ENCODE peak calls at places on chromosomes 7 and 10, in four cellular contexts. U is endodermal cell, V is cardiac muscle cell, I is spleen. L is an unnamed sample.
A peak's percentile ranks its signal among the peaks of the same experiment; 100 is the strongest.

GRCh38 chr10:4136121-4136520 is 351.1 kb upstream of the KLF6 start:
- DNase-seq in U (no peak), V (no peak), I (no peak), L (no peak)

GRCh38 chr7:150322833-150323681 is at the start of the genes ACTR3C and LRRC61:
- DNase-seq in U (peak; percentile 83), V (peak; percentile 43), I (peak; percentile 93), L (peak; percentile 57)

GRCh38 chr7:42744746-42745145 is 167.1 kb downstream of the C7orf25 start:
- DNase-seq in U (no peak), V (no peak), I (no peak), L (no peak)

GRCh38 chr10:58322072-58322834 is 12.6 kb upstream of the UBE2D1 start:
- DNase-seq in U (no peak), V (peak; percentile 40), I (no peak), L (no peak)

GRCh38 chr7:6258440-6259182 is 13.8 kb downstream of the CYTH3 start:
- DNase-seq in U (no peak), V (peak; percentile 93), I (no peak), L (no peak)

GRCh38 chr10:128848807-128849206 is 618.2 kb upstream of the MGMT start:
- DNase-seq in U (no peak), V (no peak), I (no peak), L (no peak)

GRCh38 chr10:70982443-70982842 is 94.1 kb upstream of the PCBD1 start:
- DNase-seq in U (no peak), V (no peak), I (peak; percentile 33), L (no peak)

GRCh38 chr7:1950623-1951523 is 280.8 kb downstream of the ELFN1 start:
- DNase-seq in U (no peak), V (peak; percentile 32), I (peak; percentile 86), L (no peak)

GRCh38 chr10:22029450-22030236 is 26.1 kb upstream of the DNAJC1 start:
- DNase-seq in U (no peak), V (peak; percentile 69), I (no peak), L (no peak)

GRCh38 chr7:11458736-11459483 is 373.1 kb downstream of the THSD7A start:
- DNase-seq in U (no peak), V (peak; percentile 93), I (no peak), L (no peak)

GRCh38 chr10:103067484-103067883 is 125.6 kb downstream of the NT5C2 start:
- DNase-seq in U (peak; percentile 8), V (no peak), I (no peak), L (no peak)

GRCh38 chr10:130333185-130333584 is 197.0 kb downstream of the GLRX3 start:
- DNase-seq in U (peak; percentile 69), V (no peak), I (no peak), L (peak; percentile 22)
- TF ChIP-seq CTCF in U (peak; percentile 68), V (no peak), I (no peak), L (peak; percentile 31)

GRCh38 chr10:50992356-50992866 is 81.9 kb upstream of the PRKG1 start:
- DNase-seq in U (peak; percentile 76), V (peak; percentile 56), I (peak; percentile 56), L (peak; percentile 19)
- H3K4me3 ChIP-seq in U (peak overlapping the region; percentile 74), V (peak overlapping the region; percentile 57), I (peak overlapping the region; percentile 48), L (peak overlapping the region; percentile 86)

DNA sequence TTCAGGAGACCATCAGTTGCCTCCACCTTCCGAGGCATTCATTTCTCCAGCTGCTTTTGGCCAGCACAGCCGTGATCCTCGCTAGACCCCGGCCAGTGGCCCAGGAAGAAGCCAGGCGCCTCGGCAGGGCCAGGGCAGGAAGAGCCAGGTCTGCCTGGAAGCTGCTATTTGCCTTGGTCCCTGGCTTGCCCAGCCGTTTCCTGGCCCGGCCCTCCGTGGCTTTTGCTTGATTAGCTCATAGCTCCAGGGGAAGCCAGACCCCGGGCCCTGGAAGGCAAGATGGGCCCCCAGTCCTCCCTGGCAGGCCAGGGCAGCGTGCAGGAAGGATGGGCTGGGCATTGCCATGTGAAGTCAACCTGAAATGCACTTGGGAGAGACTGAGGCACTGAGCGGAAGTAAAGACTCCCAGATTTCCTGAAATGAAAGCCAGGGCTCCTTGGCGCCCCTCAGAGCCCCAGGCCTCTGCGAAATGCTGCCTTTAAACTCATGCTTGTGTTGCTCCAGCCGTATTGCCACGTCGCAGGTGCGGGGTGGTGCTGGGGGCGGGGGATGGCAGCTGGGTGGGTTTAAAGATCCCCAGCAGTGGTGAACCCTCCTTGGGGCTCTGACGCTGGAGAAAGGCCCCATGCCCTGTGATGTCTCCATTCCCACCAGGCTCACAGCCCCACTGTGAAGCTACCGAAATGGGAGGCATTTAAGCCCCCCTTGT is 160.6 kb downstream of the GRK5 start:
- DNase-seq in U (no peak), V (no peak), I (no peak), L (no peak)
- H3K4me1 ChIP-seq in U (no peaks in the 10 kb centered on the region), V (peaks cover 16% of the 10 kb centered on the region), I (peaks cover 70% of the 10 kb centered on the region), L (peaks cover 28% of the 10 kb centered on the region)

GRCh38 chr7:16409777-16410176 is 11.6 kb downstream of the CRPPA start:
- DNase-seq in U (no peak), V (peak; percentile 40), I (no peak), L (no peak)
- TF ChIP-seq CTCF in U (peak; percentile 21), V (peak; percentile 13), I (no peak), L (peak; percentile 9)

DNA sequence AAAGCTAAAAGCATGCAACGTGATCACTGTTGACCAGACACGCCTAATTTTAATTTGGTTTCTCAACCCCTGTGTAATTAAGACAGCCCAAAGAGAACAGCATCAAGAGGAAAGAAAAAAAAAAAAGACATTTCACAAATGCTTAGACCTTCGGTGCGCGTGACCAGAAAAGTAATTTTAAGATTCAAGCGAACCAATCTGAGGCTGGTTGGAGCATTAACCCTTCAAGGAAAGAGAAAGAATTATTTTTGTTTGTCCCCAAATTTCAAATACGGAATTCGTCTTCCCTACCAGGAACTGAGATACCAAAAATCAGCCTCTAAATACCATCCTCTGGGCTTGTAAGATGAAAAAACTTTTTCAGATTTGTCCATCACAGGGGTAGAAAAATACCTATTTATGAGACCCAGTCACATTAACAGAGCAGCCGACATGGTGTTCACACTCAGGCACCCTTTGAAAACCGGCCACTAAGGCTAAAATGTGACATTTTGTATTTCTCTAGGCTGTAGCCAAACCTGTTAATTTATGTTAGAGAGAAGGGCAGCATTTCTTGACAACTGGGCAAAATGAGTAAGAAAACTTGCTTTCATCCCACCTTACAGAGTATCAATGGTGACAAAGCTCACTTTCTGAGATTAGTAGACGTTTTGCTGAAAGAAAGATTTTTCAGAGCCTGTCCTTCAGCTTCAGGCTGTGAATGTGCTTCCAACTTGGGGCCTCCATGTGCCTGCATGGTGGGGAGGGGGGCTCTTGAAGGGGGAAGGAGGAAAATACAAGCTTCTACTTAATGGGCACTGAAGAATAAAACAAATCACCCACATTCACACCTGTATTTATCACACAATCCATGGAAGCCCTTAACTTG is 179.9 kb upstream of the KLF14 start:
- DNase-seq in U (no peak), V (no peak), I (no peak), L (no peak)
- H3K4me3 ChIP-seq in U (no peak overlapping the region), V (no peak overlapping the region), I (peak overlapping the region; percentile 52), L (no peak overlapping the region)

GRCh38 chr7:131524699-131525098 is 31.7 kb downstream of the PODXL start:
- DNase-seq in U (no peak), V (no peak), I (no peak), L (no peak)
- H3K4me1 ChIP-seq in U (peaks cover 18% of the 10 kb centered on the region), V (peaks cover 8% of the 10 kb centered on the region), I (peaks cover 15% of the 10 kb centered on the region), L (peaks cover 25% of the 10 kb centered on the region)

L was measured in neural progenitor cell.